ENCODE peak calls at places on chromosomes 3 and 15, in eight cellular contexts. K, U, P, N, G, H, M and D are unnamed samples.

GRCh38 chr3:52299815-52300611 is 12.4 kb downstream of the GLYCTK start:
- DNase-seq in P (peak), K (peak), G (peak), N (no peak), U (peak), H (peak), M (peak), D (peak)

GRCh38 chr3:13839766-13840340 is 40.0 kb downstream of the WNT7A start:
- DNase-seq in G (no peak), U (no peak), P (no peak), N (no peak), M (no peak), K (no peak), H (peak), D (peak)

GRCh38 chr3:150890831-150891230 is 14.4 kb downstream of the MINDY4B start:
- DNase-seq in M (no peak), P (no peak), H (no peak), U (no peak), K (no peak), N (no peak), G (no peak), D (no peak)

GRCh38 chr15:94615688-94616087 is 384.3 kb downstream of the MCTP2 start:
- DNase-seq in P (no peak), H (no peak), M (no peak), G (no peak), N (no peak), K (no peak), U (no peak), D (no peak)

GRCh38 chr3:71050521-71051258 is 532.8 kb downstream of the FOXP1 start:
- DNase-seq in K (peak), P (no peak), N (peak), M (no peak), H (no peak), U (no peak), G (no peak), D (no peak)

GRCh38 chr3:146024260-146024659 is 136.7 kb downstream of the PLOD2 start:
- DNase-seq in G (no peak), H (no peak), M (no peak), N (no peak), U (no peak), P (no peak), K (no peak), D (peak)

GRCh38 chr3:161700998-161701397 is 204.4 kb downstream of the OTOL1 start:
- DNase-seq in U (no peak), K (no peak), H (peak), N (no peak), G (no peak), P (peak), M (no peak), D (no peak)

GRCh38 chr3:107994181-107994580 is 96.7 kb downstream of the CD47 start:
- DNase-seq in N (no peak), H (peak), U (no peak), G (no peak), M (no peak), K (peak), P (no peak), D (no peak)

GRCh38 chr3:110738531-110738930 is 333.1 kb upstream of the NECTIN3 start:
- DNase-seq in P (no peak), N (no peak), M (no peak), U (no peak), H (peak), K (no peak), G (no peak), D (peak)

GRCh38 chr15:91491131-91491950 is 362.2 kb upstream of the SLCO3A1 start:
- DNase-seq in H (no peak), U (no peak), K (no peak), G (no peak), M (no peak), P (no peak), N (no peak), D (no peak)

GRCh38 chr3:56954125-56954524 is 106.3 kb upstream of the SPATA12 start:
- DNase-seq in U (no peak), K (no peak), G (no peak), H (no peak), P (no peak), M (no peak), N (no peak), D (no peak)

GRCh38 chr15:37880009-37880834 is 54.2 kb upstream of the TMCO5A start:
- DNase-seq in G (no peak), M (no peak), H (peak), P (no peak), U (peak), N (no peak), K (peak), D (no peak)

GRCh38 chr3:182713743-182714517 is 79.4 kb upstream of the ATP11B start:
- DNase-seq in N (no peak), G (peak), U (peak), H (peak), P (no peak), M (no peak), K (peak), D (peak)